ENCODE peak calls at places on chromosome 6, in seven cellular contexts. One of them, this sample, is unnamed.

GRCh38 chr6:31940256-31940664 is 5.6 kb upstream of the CFB start:
- DNase-seq in heart left ventricle: no peak
- DNase-seq in glutamatergic neuron: no peak
- DNase-seq in neural progenitor cell: no peak
- DNase-seq in nephron progenitor cell: no peak
- DNase-seq in stomach: no peak
- DNase-seq in dorsolateral prefrontal cortex: no peak
- DNase-seq in this sample: no peak

GRCh38 chr6:43123691-43124314 is 47.3 kb upstream of the SRF start:
- DNase-seq in glutamatergic neuron: peak
- DNase-seq in nephron progenitor cell: no peak
- DNase-seq in neural progenitor cell: no peak
- DNase-seq in dorsolateral prefrontal cortex: no peak
- DNase-seq in stomach: no peak
- DNase-seq in heart left ventricle: no peak
- DNase-seq in this sample: no peak

GRCh38 chr6:115783402-115784061 is 277.2 kb downstream of the FRK start:
- DNase-seq in nephron progenitor cell: no peak
- DNase-seq in glutamatergic neuron: no peak
- DNase-seq in stomach: peak
- DNase-seq in heart left ventricle: no peak
- DNase-seq in neural progenitor cell: no peak
- DNase-seq in dorsolateral prefrontal cortex: no peak
- DNase-seq in this sample: no peak

GRCh38 chr6:111752476-111752875 is 120.8 kb downstream of the FYN start:
- DNase-seq in glutamatergic neuron: no peak
- DNase-seq in nephron progenitor cell: no peak
- DNase-seq in neural progenitor cell: no peak
- DNase-seq in stomach: no peak
- DNase-seq in dorsolateral prefrontal cortex: no peak
- DNase-seq in heart left ventricle: no peak
- DNase-seq in this sample: no peak

GRCh38 chr6:35428421-35429149 is 23.6 kb upstream of the FANCE start:
- DNase-seq in dorsolateral prefrontal cortex: no peak
- DNase-seq in glutamatergic neuron: no peak
- DNase-seq in neural progenitor cell: no peak
- DNase-seq in nephron progenitor cell: no peak
- DNase-seq in stomach: no peak
- DNase-seq in heart left ventricle: no peak
- DNase-seq in this sample: no peak

GRCh38 chr6:32114853-32115252 is 5.7 kb upstream of the TNXB start:
- DNase-seq in stomach: no peak
- DNase-seq in nephron progenitor cell: no peak
- DNase-seq in glutamatergic neuron: no peak
- DNase-seq in neural progenitor cell: no peak
- DNase-seq in heart left ventricle: no peak
- DNase-seq in dorsolateral prefrontal cortex: no peak
- DNase-seq in this sample: no peak

GRCh38 chr6:55040102-55040848 is 134.0 kb upstream of the HCRTR2 start:
- DNase-seq in glutamatergic neuron: no peak
- DNase-seq in dorsolateral prefrontal cortex: no peak
- DNase-seq in neural progenitor cell: no peak
- DNase-seq in stomach: no peak
- DNase-seq in nephron progenitor cell: no peak
- DNase-seq in heart left ventricle: no peak
- DNase-seq in this sample: no peak

GRCh38 chr6:12342664-12343063 is 52.5 kb downstream of the EDN1 start:
- DNase-seq in glutamatergic neuron: no peak
- DNase-seq in nephron progenitor cell: no peak
- DNase-seq in neural progenitor cell: peak
- DNase-seq in heart left ventricle: no peak
- DNase-seq in stomach: no peak
- DNase-seq in dorsolateral prefrontal cortex: no peak
- DNase-seq in this sample: no peak

GRCh38 chr6:2858678-2859324 is 17.1 kb upstream of the SERPINB1 start:
- DNase-seq in neural progenitor cell: no peak
- DNase-seq in nephron progenitor cell: no peak
- DNase-seq in heart left ventricle: peak
- DNase-seq in glutamatergic neuron: no peak
- DNase-seq in dorsolateral prefrontal cortex: no peak
- DNase-seq in stomach: no peak
- DNase-seq in this sample: no peak

GRCh38 chr6:137094411-137095008 is 49.7 kb upstream of the IL20RA start:
- DNase-seq in stomach: peak
- DNase-seq in neural progenitor cell: peak
- DNase-seq in glutamatergic neuron: peak
- DNase-seq in dorsolateral prefrontal cortex: peak
- DNase-seq in heart left ventricle: no peak
- DNase-seq in nephron progenitor cell: peak
- DNase-seq in this sample: peak

GRCh38 chr6:130935978-130936377 is 108.8 kb downstream of the SMLR1 start:
- DNase-seq in stomach: no peak
- DNase-seq in nephron progenitor cell: no peak
- DNase-seq in heart left ventricle: no peak
- DNase-seq in glutamatergic neuron: no peak
- DNase-seq in neural progenitor cell: no peak
- DNase-seq in dorsolateral prefrontal cortex: no peak
- DNase-seq in this sample: no peak

GRCh38 chr6:24658573-24659511 is 7.9 kb downstream of the TDP2 start:
- DNase-seq in dorsolateral prefrontal cortex: no peak
- DNase-seq in nephron progenitor cell: no peak
- DNase-seq in heart left ventricle: no peak
- DNase-seq in glutamatergic neuron: no peak
- DNase-seq in neural progenitor cell: no peak
- DNase-seq in stomach: no peak
- DNase-seq in this sample: peak

GRCh38 chr6:122798099-122798641 is 9.1 kb downstream of the SMPDL3A start:
- DNase-seq in heart left ventricle: no peak
- DNase-seq in nephron progenitor cell: no peak
- DNase-seq in dorsolateral prefrontal cortex: no peak
- DNase-seq in neural progenitor cell: no peak
- DNase-seq in glutamatergic neuron: no peak
- DNase-seq in stomach: peak
- DNase-seq in this sample: peak

GRCh38 chr6:37171141-37171969 is 1.4 kb downstream of the PIM1 start:
- DNase-seq in dorsolateral prefrontal cortex: peak
- DNase-seq in stomach: peak
- DNase-seq in heart left ventricle: peak
- DNase-seq in glutamatergic neuron: peak
- DNase-seq in nephron progenitor cell: peak
- DNase-seq in neural progenitor cell: peak
- DNase-seq in this sample: peak

DNA sequence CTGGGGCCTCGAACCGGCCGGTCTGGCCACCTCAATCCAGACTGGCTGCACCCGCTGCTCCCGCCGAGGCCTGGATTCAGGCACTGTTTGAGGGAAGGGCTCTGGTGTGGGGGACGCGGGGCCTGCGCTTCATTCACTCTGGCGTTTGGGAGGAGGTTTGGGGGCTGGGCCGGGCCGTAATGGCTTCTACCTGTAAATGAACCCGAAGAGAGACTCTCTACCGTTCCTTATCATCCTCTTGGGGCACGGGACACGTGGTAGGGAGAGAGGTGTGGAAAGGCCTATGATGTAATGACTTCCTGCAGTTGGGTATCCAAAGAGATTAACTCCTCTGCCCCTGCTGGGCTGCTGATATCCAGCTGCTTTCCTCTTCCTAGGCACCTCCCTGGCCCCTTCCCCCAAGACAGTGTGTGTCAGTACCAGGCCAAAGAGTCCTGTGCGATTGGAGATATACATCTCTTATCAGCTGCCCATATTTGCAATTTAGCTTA is 1.8 kb downstream of the FOXO3 start:
- DNase-seq in nephron progenitor cell: peak
- DNase-seq in glutamatergic neuron: peak
- DNase-seq in stomach: peak
- DNase-seq in neural progenitor cell: peak
- DNase-seq in heart left ventricle: peak
- DNase-seq in dorsolateral prefrontal cortex: peak
- DNase-seq in this sample: peak
- TF ChIP-seq CTCF in nephron progenitor cell: no peak
- TF ChIP-seq CTCF in glutamatergic neuron: no peak
- TF ChIP-seq CTCF in stomach: no peak
- TF ChIP-seq CTCF in neural progenitor cell: no peak
- TF ChIP-seq CTCF in heart left ventricle: no peak
- TF ChIP-seq CTCF in dorsolateral prefrontal cortex: no peak
- TF ChIP-seq CTCF in this sample: peak

GRCh38 chr6:169720207-169720855 is 4.0 kb downstream of the PHF10 start:
- DNase-seq in nephron progenitor cell: no peak
- DNase-seq in stomach: no peak
- DNase-seq in neural progenitor cell: no peak
- DNase-seq in heart left ventricle: no peak
- DNase-seq in dorsolateral prefrontal cortex: no peak
- DNase-seq in glutamatergic neuron: no peak
- DNase-seq in this sample: no peak
- TF ChIP-seq CTCF in nephron progenitor cell: no peak
- TF ChIP-seq CTCF in stomach: no peak
- TF ChIP-seq CTCF in neural progenitor cell: no peak
- TF ChIP-seq CTCF in heart left ventricle: no peak
- TF ChIP-seq CTCF in dorsolateral prefrontal cortex: no peak
- TF ChIP-seq CTCF in glutamatergic neuron: no peak
- TF ChIP-seq CTCF in this sample: peak

GRCh38 chr6:124282541-124282940 is 478.9 kb downstream of the NKAIN2 start:
- DNase-seq in dorsolateral prefrontal cortex: no peak
- DNase-seq in nephron progenitor cell: no peak
- DNase-seq in glutamatergic neuron: no peak
- DNase-seq in stomach: no peak
- DNase-seq in heart left ventricle: no peak
- DNase-seq in neural progenitor cell: no peak
- DNase-seq in this sample: no peak
- TF ChIP-seq CTCF in dorsolateral prefrontal cortex: no peak
- TF ChIP-seq CTCF in nephron progenitor cell: no peak
- TF ChIP-seq CTCF in glutamatergic neuron: no peak
- TF ChIP-seq CTCF in stomach: no peak
- TF ChIP-seq CTCF in heart left ventricle: no peak
- TF ChIP-seq CTCF in neural progenitor cell: no peak
- TF ChIP-seq CTCF in this sample: no peak

DNA sequence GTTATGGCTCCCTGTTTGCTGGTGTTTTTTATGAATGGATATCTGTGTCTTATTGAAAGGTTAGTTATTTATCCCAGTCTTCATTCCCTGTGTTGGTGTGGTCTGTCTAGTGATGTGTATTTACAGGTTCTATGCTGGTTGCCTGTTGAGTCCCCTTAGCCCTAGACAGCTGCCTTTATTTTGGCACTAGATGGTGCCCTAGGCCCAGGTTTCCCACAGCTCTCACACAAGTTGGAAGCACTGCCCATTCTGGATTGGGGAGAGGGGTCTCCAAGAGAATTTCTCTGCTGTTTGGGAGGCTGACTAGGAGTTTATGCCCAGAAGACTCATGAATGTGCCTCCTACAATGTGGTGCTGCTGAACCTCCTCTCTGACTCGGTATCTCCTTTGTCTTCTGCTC is 12.4 kb downstream of the GRM1 start:
- DNase-seq in stomach: no peak
- DNase-seq in heart left ventricle: no peak
- DNase-seq in neural progenitor cell: peak
- DNase-seq in glutamatergic neuron: peak
- DNase-seq in dorsolateral prefrontal cortex: no peak
- DNase-seq in nephron progenitor cell: peak
- DNase-seq in this sample: no peak
- TF ChIP-seq CTCF in stomach: no peak
- TF ChIP-seq CTCF in heart left ventricle: peak
- TF ChIP-seq CTCF in neural progenitor cell: peak
- TF ChIP-seq CTCF in glutamatergic neuron: peak
- TF ChIP-seq CTCF in dorsolateral prefrontal cortex: no peak
- TF ChIP-seq CTCF in nephron progenitor cell: peak
- TF ChIP-seq CTCF in this sample: no peak

DNA sequence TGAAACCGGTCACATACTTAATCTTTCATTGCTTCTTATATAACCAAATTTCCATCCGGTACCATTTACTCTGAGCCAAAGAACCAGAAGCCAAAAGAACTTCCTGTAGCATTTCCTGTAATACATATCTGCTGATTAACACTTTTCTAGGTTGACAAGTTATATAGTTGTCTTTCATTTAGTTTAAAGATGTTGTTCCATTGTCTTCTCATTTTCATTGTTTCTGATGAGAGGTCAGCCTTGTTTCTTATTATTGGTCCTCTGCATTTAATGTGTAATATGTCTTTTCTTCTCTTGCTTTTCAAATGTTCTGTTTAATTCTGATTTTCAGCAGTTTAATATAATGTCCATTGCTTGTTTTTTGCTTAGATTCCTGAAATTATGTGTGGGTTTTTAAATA is 214.5 kb upstream of the CCN2 start:
- DNase-seq in glutamatergic neuron: no peak
- DNase-seq in heart left ventricle: no peak
- DNase-seq in dorsolateral prefrontal cortex: no peak
- DNase-seq in neural progenitor cell: no peak
- DNase-seq in stomach: no peak
- DNase-seq in nephron progenitor cell: no peak
- DNase-seq in this sample: no peak
- TF ChIP-seq CTCF in glutamatergic neuron: no peak
- TF ChIP-seq CTCF in heart left ventricle: no peak
- TF ChIP-seq CTCF in dorsolateral prefrontal cortex: no peak
- TF ChIP-seq CTCF in neural progenitor cell: no peak
- TF ChIP-seq CTCF in stomach: no peak
- TF ChIP-seq CTCF in nephron progenitor cell: no peak
- TF ChIP-seq CTCF in this sample: no peak